ENCODE peak calls at places on chromosomes 12 and 14, in four cellular contexts. N is HepG2, O is K562, F is GM12878. V is an unnamed sample.

GRCh38 chr12:120598674-120599463 is 17.7 kb upstream of the POP5 start:
- DNase-seq in O (no peak), F (no peak), N (peak), V (no peak)

GRCh38 chr14:21202463-21203358 is 46.8 kb upstream of the OR5AU1 start:
- DNase-seq in O (no peak), F (no peak), N (no peak), V (no peak)

GRCh38 chr12:101570022-101570421 is 24.7 kb upstream of the MYBPC1 start:
- DNase-seq in F (no peak), N (peak), O (no peak), V (no peak)

GRCh38 chr12:67147447-67147846 is 121.7 kb upstream of the CAND1 start:
- DNase-seq in O (no peak), N (no peak), F (no peak), V (no peak)

GRCh38 chr12:3022961-3023360 is 54.2 kb upstream of the TSPAN9 start:
- DNase-seq in N (no peak), O (no peak), F (no peak), V (no peak)

GRCh38 chr12:55899035-55899434 is 28.7 kb downstream of the PYM1 start:
- DNase-seq in N (peak), F (no peak), O (peak), V (no peak)

GRCh38 chr12:114762490-114763110 is 78.6 kb upstream of the TBX3 start:
- DNase-seq in N (no peak), O (no peak), F (no peak), V (no peak)

GRCh38 chr14:94458558-94459200 is 6.1 kb upstream of the SERPINA11 start:
- DNase-seq in F (no peak), N (no peak), O (no peak), V (no peak)

GRCh38 chr12:20445693-20446092 is 77.4 kb downstream of the PDE3A start:
- DNase-seq in O (no peak), F (no peak), N (no peak), V (no peak)

GRCh38 chr12:85273411-85274075 is 6.5 kb upstream of the ALX1 start:
- DNase-seq in N (no peak), F (no peak), O (no peak), V (peak)

GRCh38 chr14:102749833-102750775 is 27.1 kb upstream of the TRAF3 start:
- DNase-seq in F (no peak), O (no peak), N (no peak), V (no peak)

GRCh38 chr12:1904875-1905274 is 13.6 kb downstream of the CACNA2D4 start:
- DNase-seq in F (no peak), O (no peak), N (no peak), V (no peak)

GRCh38 chr12:120764766-120765165 is 39.1 kb downstream of the ACADS start:
- DNase-seq in O (no peak), N (no peak), F (no peak), V (no peak)

GRCh38 chr12:51482808-51483532 is 58.3 kb downstream of the SLC4A8 start:
- DNase-seq in F (no peak), O (no peak), N (no peak), V (no peak)

GRCh38 chr12:121792607-121793500 is 634 bp downstream of the RHOF start:
- DNase-seq in N (peak), F (no peak), O (no peak), V (no peak)

GRCh38 chr12:90102957-90103652 is 394.5 kb upstream of the ATP2B1 start:
- DNase-seq in F (peak), O (no peak), N (peak), V (no peak)

GRCh38 chr14:24353551-24354529 is 14.0 kb upstream of the RIPK3 start:
- DNase-seq in F (no peak), N (peak), O (no peak), V (no peak)

GRCh38 chr12:116469344-116469743 is 89.8 kb upstream of the MAP1LC3B2 start:
- DNase-seq in O (no peak), F (no peak), N (no peak), V (no peak)

GRCh38 chr14:65287264-65288131 is 125.0 kb upstream of the FUT8 start:
- DNase-seq in N (no peak), O (no peak), F (no peak), V (no peak)

GRCh38 chr14:101075801-101076413 is 172.4 kb upstream of the RTL1 start:
- DNase-seq in O (no peak), F (no peak), N (no peak), V (peak)

GRCh38 chr12:19161251-19161650 is 31.7 kb downstream of the PLEKHA5 start:
- DNase-seq in F (no peak), O (no peak), N (no peak), V (no peak)

GRCh38 chr12:30753233-30753632 is 1.5 kb downstream of the CAPRIN2 start:
- DNase-seq in O (peak), N (peak), F (no peak), V (peak)

GRCh38 chr14:91138511-91139359 is 24.9 kb downstream of the DGLUCY start:
- DNase-seq in O (peak), F (no peak), N (peak), V (peak)

GRCh38 chr12:59736786-59737185 is 141.0 kb downstream of the SLC16A7 start:
- DNase-seq in F (no peak), N (no peak), O (no peak), V (no peak)

GRCh38 chr12:25089738-25090137 is 105.2 kb downstream of the DNAI7 start:
- DNase-seq in O (no peak), N (no peak), F (no peak), V (no peak)

GRCh38 chr14:69300601-69301221 is 40.8 kb downstream of the GALNT16 start:
- DNase-seq in O (no peak), F (no peak), N (no peak), V (no peak)

GRCh38 chr12:75389061-75389460 is 1.8 kb upstream of the GLIPR1L2 start:
- DNase-seq in N (no peak), F (no peak), O (no peak), V (no peak)

GRCh38 chr12:72346331-72346944 is 74.3 kb downstream of the TRHDE start:
- DNase-seq in F (peak), O (peak), N (peak), V (peak)

GRCh38 chr12:55718020-55718419 is 2.2 kb upstream of the RDH5 start:
- DNase-seq in F (no peak), O (no peak), N (no peak), V (peak)

GRCh38 chr12:20272801-20273200 is 95.5 kb upstream of the PDE3A start:
- DNase-seq in F (no peak), N (no peak), O (no peak), V (no peak)

DNA sequence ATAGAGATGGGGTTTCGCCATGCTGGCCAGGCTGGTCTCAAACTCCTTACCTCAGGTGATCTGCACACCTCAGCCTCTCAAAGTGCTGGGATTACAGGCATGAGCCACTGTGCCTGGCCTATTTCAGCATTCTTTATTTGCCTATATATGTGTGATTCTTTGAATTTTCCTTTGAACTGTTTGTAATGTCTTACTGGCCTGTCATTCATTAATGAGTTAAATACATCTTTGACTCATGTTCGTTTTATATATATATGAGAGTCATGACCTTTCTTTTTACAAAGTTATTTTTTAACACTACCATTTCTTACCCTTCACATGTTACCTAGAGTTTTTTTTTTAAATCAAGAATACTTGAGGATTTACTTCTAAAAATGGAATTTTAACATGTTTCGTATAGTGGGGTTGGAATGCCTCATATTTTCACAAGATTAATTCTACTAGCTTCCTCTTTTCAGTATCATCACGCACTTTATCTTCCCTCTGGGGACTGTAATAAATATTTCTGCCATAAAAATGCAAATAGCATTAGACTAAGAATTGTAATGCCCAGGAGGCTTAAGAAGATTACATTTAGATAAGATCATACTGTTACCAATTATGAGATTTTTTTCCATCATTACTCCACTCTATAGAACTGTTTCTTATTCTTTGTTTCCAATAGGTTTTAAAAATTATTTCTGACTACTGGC is 66.7 kb downstream of the NTN4 start:
- DNase-seq in F (no peak), N (no peak), O (no peak), V (no peak)
- TF ChIP-seq TCF7 in F (no peak), N (no peak), O (no peak), V (no peak)

GRCh38 chr14:75176142-75176820 is at the start of gene TMED10:
- DNase-seq in O (peak), N (peak), F (no peak), V (peak)
- TF ChIP-seq TCF7 in O (no peak), N (no peak), F (no peak), V (peak)

GRCh38 chr12:40327506-40327905 is 102.7 kb downstream of the LRRK2 start:
- DNase-seq in N (no peak), F (no peak), O (no peak), V (no peak)

GRCh38 chr12:40330180-40330579 is 105.4 kb downstream of the LRRK2 start:
- DNase-seq in O (no peak), N (no peak), F (no peak), V (no peak)

GRCh38 chr12:40325349-40325960 is 100.7 kb downstream of the LRRK2 start:
- DNase-seq in F (no peak), N (peak), O (peak), V (no peak)
- TF ChIP-seq TCF7 in F (no peak), N (no peak), O (no peak), V (no peak)

GRCh38 chr12:58204086-58204485 is 262.7 kb downstream of the ATP23 start:
- DNase-seq in F (no peak), N (no peak), O (no peak), V (no peak)
- TF ChIP-seq TCF7 in F (no peak), N (no peak), O (no peak), V (no peak)

DNA sequence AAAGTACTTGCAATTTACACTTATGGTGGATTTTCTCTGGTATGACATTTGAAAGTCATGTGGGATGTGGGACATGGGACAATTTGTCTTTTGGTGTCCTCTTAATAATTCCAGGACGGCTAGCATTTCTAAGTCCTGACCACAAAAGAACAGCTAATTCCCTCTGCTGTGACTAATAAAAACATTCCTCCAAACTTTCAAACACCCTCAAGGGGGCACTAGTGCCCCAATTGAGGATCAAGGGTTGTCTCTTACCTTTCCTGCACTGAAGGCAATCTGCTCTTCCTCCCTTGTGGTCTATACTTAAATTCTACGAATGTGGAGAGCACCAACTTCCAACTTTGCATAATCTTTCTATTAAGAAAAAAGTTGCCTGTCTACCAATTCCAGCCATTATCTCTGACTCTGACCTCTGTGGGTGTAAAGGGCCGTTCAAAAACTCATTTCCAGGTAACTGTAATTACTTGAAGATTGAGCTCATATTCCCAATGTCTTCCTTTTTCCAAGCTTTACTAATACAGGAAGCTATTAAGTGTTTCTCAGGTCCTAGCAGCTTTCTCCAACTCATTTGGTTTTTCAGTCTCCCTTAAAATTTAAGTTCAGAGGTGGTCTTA is 210.2 kb downstream of the PTPRO start:
- DNase-seq in N (peak), F (peak), O (no peak), V (peak)
- TF ChIP-seq TCF7 in N (no peak), F (no peak), O (no peak), V (no peak)

DNA sequence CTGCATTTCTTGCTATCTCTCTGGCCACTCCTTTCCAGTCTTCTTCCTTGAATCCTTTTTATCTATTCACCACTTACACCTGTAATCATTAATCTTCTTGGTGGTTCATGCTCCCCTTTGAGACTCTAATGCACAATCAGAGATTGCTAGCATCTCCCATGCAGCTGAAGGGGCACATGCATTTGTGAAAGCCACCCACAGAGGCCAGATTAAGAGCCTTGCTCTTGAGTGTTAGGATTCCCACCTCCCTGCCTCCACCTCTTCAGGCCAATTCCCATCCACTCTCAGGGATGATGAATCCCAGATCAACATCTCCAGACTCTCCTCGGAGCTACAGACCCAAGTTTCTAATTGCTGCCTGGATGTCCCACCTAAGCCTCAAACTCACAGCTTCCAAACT is 19.4 kb upstream of the KRT18 start:
- DNase-seq in F (no peak), N (no peak), O (no peak), V (no peak)
- TF ChIP-seq TCF7 in F (no peak), N (no peak), O (no peak), V (no peak)

GRCh38 chr12:49703647-49704137 is 3.5 kb downstream of the FMNL3 start:
- DNase-seq in F (peak), N (no peak), O (no peak), V (no peak)

GRCh38 chr12:49702676-49703228 is 4.5 kb downstream of the FMNL3 start:
- DNase-seq in N (no peak), F (no peak), O (no peak), V (no peak)

GRCh38 chr12:49697808-49698207 is 9.4 kb downstream of the FMNL3 start:
- DNase-seq in N (no peak), O (no peak), F (no peak), V (no peak)

GRCh38 chr12:49702009-49702408 is 5.2 kb downstream of the FMNL3 start:
- DNase-seq in F (no peak), N (no peak), O (no peak), V (no peak)

GRCh38 chr12:49698619-49699545 is 8.3 kb downstream of the FMNL3 start:
- DNase-seq in F (peak), O (no peak), N (no peak), V (peak)
- TF ChIP-seq TCF7 in F (no peak), O (no peak), N (no peak), V (no peak)